ENCODE peak calls at places on chromosomes 3 and 15, in six cellular contexts. R, L, W, H, B and K are unnamed samples.
A peak's percentile ranks its signal among the peaks of the same experiment; 100 is the strongest.

GRCh38 chr3:128781164-128781563 is 55.2 kb downstream of the RAB7A start:
- DNase-seq in R (no peak), B (no peak), H (no peak), W (no peak), L (no peak), K (no peak)

GRCh38 chr3:9396301-9396631 is 1.1 kb upstream of the SETD5 start:
- DNase-seq in B (peak; percentile 93), L (no peak), H (peak; percentile 95), W (peak; percentile 98), R (peak; percentile 90), K (peak; percentile 93)

GRCh38 chr3:178352300-178353021 is 183.8 kb upstream of the KCNMB2 start:
- DNase-seq in W (peak; percentile 19), L (no peak), B (no peak), R (no peak), H (no peak), K (no peak)

GRCh38 chr15:29538110-29538509 is 268.5 kb upstream of the NSMCE3 start:
- DNase-seq in R (peak; percentile 61), B (no peak), W (no peak), L (peak; percentile 40), H (no peak), K (no peak)

GRCh38 chr15:65192016-65192415 is 6.9 kb upstream of the CLPX start:
- DNase-seq in R (no peak), B (peak; percentile 49), H (no peak), W (no peak), L (no peak), K (peak; percentile 32)

GRCh38 chr15:45522179-45522930 is at the start of gene SLC30A4:
- DNase-seq in B (no peak), W (peak; percentile 62), R (peak; percentile 65), H (peak; percentile 64), L (peak; percentile 69), K (peak; percentile 68)

GRCh38 chr3:114582929-114583328 is 289.1 kb downstream of the TIGIT start:
- DNase-seq in L (no peak), R (no peak), H (no peak), W (no peak), B (no peak), K (peak; percentile 72)

GRCh38 chr3:48400824-48401433 is 28.9 kb downstream of the FBXW12 start:
- DNase-seq in W (peak; percentile 82), B (peak; percentile 69), L (peak; percentile 71), H (peak; percentile 70), R (peak; percentile 75), K (peak; percentile 84)

DNA sequence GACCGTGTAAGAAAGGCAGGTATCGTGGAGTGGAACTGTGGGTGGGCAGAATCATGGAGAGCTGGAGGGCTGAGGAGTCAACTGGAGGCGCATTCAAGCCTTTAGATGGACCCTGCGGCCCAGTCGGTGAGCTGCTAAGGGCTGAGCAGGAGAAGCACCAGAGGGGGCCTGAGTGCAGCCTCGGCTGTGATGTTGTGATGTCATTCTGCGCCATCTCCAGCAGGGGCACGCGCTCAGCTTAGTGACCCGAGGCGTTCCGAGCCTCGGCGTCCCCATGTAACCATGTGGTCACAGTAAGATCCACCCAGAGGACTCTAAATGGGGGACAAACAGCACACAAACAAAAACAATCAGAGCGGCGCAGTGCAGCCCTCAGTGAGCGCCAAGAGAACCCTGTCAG is 76.8 kb downstream of the VGLL4 start:
- DNase-seq in R (no peak), L (no peak), B (no peak), H (no peak), W (no peak), K (no peak)
- TF ChIP-seq CTCF in R (no peak), L (no peak), B (no peak), H (no peak), W (no peak), K (no peak)

GRCh38 chr3:88090681-88091080 is 31.6 kb downstream of the ZNF654 start:
- DNase-seq in B (no peak), W (peak; percentile 4), R (no peak), H (no peak), L (no peak), K (no peak)
- H3K4me3 ChIP-seq in B (no peak overlapping the region), W (no peak overlapping the region), R (no peak overlapping the region), H (no peak overlapping the region), L (no peak overlapping the region), K (no peak overlapping the region)

GRCh38 chr3:13570391-13571194 is 21.7 kb downstream of the FBLN2 start:
- DNase-seq in W (no peak), H (no peak), R (no peak), L (no peak), B (no peak), K (no peak)
- TF ChIP-seq CTCF in W (no peak), H (no peak), R (no peak), L (no peak), B (no peak), K (no peak)

DNA sequence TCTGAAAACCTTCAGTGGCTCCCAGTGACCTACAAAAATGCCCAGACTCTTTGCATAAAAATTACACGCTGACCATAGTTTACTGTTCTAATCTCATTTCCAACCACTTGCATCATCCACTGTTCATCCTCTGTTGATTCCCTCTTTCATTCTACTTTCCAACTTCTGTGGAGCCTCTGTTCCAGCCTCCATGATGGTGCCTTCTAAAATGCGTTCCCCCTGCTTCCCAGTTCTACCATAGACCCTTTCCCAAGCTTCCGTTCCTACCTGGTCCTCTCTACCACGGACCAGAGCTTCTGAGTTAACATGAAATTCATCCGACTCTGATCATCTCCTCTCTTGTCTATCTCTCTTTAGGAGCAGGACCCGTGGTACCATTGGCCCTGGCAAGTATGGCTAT is 127.0 kb downstream of the THSD4 start:
- DNase-seq in L (no peak), W (no peak), B (no peak), R (no peak), H (no peak), K (no peak)
- H3K4me3 ChIP-seq in L (no peak overlapping the region), W (no peak overlapping the region), B (no peak overlapping the region), R (no peak overlapping the region), H (no peak overlapping the region), K (no peak overlapping the region)

DNA sequence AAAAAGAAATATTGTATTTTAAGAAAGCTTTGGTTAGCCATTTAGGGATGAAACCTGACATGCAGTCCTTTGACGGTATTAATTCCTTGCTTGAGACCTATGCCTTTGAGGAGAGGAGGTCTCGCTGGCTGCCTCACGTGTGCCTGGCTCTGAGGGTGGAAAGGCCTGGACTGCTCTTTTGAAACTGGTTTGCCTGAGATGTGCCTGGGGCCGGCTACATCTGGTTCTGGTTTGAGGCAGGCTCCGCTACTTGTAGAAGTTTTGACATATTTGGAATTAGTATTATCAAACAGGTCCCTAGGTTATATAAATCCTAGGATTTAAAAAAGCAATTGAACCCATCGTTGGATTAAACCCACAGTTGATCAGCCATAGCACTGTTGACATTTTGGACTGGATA is 6.5 kb downstream of the NISCH start:
- DNase-seq in H (no peak), R (no peak), B (no peak), L (no peak), W (no peak), K (no peak)
- TF ChIP-seq CTCF in H (no peak), R (no peak), B (no peak), L (no peak), W (no peak), K (no peak)